ENCODE peak calls at places on chromosome 11, in six cellular contexts. G is K562, U is GM12878, C is GM12891, O is HepG2, L is H1. N is an unnamed sample.

GRCh38 chr11:35017528-35018342 is 101.3 kb downstream of the PDHX start:
- DNase-seq in G (no peak), U (no peak), C (no peak), O (peak; percentile 20), L (no peak), N (no peak)

GRCh38 chr11:4546876-4547275 is 1.9 kb downstream of the OR52M1 start:
- DNase-seq in G (no peak), U (no peak), C (no peak), O (no peak), L (no peak), N (no peak)

GRCh38 chr11:76656087-76656531 is 14.4 kb downstream of the LRRC32 start:
- DNase-seq in G (no peak), U (no peak), C (no peak), O (no peak), L (no peak), N (no peak)

GRCh38 chr11:111944651-111945051 is 7.5 kb downstream of the DIXDC1 start:
- DNase-seq in G (no peak), U (no peak), C (no peak), O (no peak), L (no peak), N (no peak)

GRCh38 chr11:128942807-128943430 is at the start of gene TP53AIP1:
- DNase-seq in G (no peak), U (no peak), C (no peak), O (no peak), L (no peak), N (no peak)

GRCh38 chr11:134386945-134387344 is 25.1 kb downstream of the B3GAT1 start:
- DNase-seq in G (no peak), U (no peak), C (no peak), O (no peak), L (no peak), N (no peak)

GRCh38 chr11:65150513-65151271 is 16.4 kb upstream of the SYVN1 start:
- DNase-seq in G (peak; percentile 68), U (peak; percentile 27), C (no peak), O (peak; percentile 40), L (no peak), N (no peak)

GRCh38 chr11:76459846-76460245 is 15.0 kb downstream of the EMSY start:
- DNase-seq in G (no peak), U (no peak), C (no peak), O (no peak), L (no peak), N (no peak)

GRCh38 chr11:33588056-33588455 is 112.6 kb downstream of the C11orf91 start:
- DNase-seq in G (no peak), U (no peak), C (no peak), O (no peak), L (no peak), N (no peak)

GRCh38 chr11:114746013-114746412 is 67.7 kb downstream of the NXPE2 start:
- DNase-seq in G (no peak), U (no peak), C (no peak), O (no peak), L (no peak), N (no peak)

GRCh38 chr11:117815262-117815803 is 9.2 kb downstream of the FXYD2 start:
- DNase-seq in G (no peak), U (peak; percentile 94), C (peak; percentile 56), O (no peak), L (no peak), N (peak; percentile 56)

GRCh38 chr11:117816846-117817212 is 7.7 kb downstream of the FXYD2 start:
- DNase-seq in G (no peak), U (no peak), C (no peak), O (no peak), L (no peak), N (no peak)

GRCh38 chr11:117814204-117814765 is 10.3 kb downstream of the FXYD2 start:
- DNase-seq in G (no peak), U (no peak), C (no peak), O (no peak), L (no peak), N (no peak)

GRCh38 chr11:117816151-117816741 is 8.3 kb downstream of the FXYD2 start:
- DNase-seq in G (no peak), U (no peak), C (no peak), O (peak; percentile 65), L (peak; percentile 39), N (no peak)

DNA sequence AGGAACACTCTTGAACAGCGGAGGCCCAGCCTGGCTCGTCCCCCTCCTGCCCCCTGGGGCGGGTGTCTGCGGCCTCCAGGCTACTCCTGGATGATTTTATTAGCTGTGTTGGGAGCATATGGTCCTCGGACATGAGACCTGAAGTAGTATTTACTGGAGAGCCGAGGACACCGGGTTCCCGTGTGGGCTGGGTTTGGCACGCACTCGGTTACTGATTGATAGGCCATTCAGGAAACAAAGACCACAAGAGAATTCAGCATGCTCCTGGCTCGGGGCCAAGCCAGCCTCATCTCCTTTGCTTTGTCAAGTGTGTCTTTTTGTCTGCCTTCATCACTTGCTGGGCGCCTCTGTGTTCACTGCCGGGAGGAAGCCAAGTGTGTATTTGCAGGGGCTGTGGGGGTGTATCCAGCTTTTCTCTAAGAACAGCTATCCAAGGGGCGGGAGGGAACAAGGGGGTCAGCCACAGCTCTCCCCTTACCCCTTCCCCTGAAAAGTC is 9.7 kb downstream of the FXYD2 start:
- DNase-seq in G (no peak), U (peak; percentile 96), C (no peak), O (peak; percentile 54), L (no peak), N (no peak)
- TF ChIP-seq POLR2AphosphoS5 in G (no peak), U (peak; percentile 64), C (no peak), O (no peak), L (no peak), N (no peak)

GRCh38 chr11:71459767-71460320 is 6.8 kb downstream of the NADSYN1 start:
- DNase-seq in G (no peak), U (no peak), C (no peak), O (no peak), L (no peak), N (no peak)

GRCh38 chr11:71463331-71464211 is 10.6 kb downstream of the NADSYN1 start:
- DNase-seq in G (no peak), U (no peak), C (no peak), O (no peak), L (no peak), N (no peak)

GRCh38 chr11:71459076-71459766 is 6.2 kb downstream of the NADSYN1 start:
- DNase-seq in G (no peak), U (no peak), C (no peak), O (no peak), L (no peak), N (no peak)

GRCh38 chr11:71462726-71463125 is 9.7 kb downstream of the NADSYN1 start:
- DNase-seq in G (no peak), U (no peak), C (no peak), O (no peak), L (no peak), N (no peak)

DNA sequence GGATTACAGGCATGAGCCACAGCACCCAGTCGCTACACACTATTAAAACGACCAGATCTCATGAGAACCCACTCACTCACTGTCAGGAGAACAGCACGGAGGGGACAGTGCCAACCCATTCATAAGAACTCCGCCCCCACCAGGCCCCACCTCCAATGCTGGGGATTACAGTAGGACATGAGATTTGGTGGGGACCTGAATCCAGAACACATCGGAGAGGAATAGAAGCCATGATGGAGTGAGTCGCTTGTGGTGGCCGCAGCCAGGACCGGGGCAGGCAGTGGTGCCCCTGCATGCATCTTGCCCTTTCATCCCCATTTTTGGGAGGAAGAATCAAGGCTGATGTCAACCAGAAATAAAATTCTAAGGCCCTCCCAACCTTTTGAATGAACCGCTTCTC is 8.7 kb downstream of the NADSYN1 start:
- DNase-seq in G (no peak), U (no peak), C (no peak), O (no peak), L (no peak), N (no peak)
- TF ChIP-seq TAF1 in G (no peak), U (no peak), C (no peak), O (no peak), L (no peak), N (no peak)

GRCh38 chr11:11056749-11057471 is 199.1 kb upstream of the ZBED5 start:
- DNase-seq in G (no peak), U (no peak), C (no peak), O (no peak), L (no peak), N (no peak)

GRCh38 chr11:11057472-11057854 is 199.6 kb upstream of the ZBED5 start:
- DNase-seq in G (no peak), U (no peak), C (no peak), O (no peak), L (no peak), N (no peak)

GRCh38 chr11:11056316-11056715 is 198.5 kb upstream of the ZBED5 start:
- DNase-seq in G (no peak), U (no peak), C (no peak), O (no peak), L (no peak), N (no peak)
- TF ChIP-seq POLR2A in G (no peak), U (no peak), C (no peak), O (no peak), L (no peak), N (no peak)

DNA sequence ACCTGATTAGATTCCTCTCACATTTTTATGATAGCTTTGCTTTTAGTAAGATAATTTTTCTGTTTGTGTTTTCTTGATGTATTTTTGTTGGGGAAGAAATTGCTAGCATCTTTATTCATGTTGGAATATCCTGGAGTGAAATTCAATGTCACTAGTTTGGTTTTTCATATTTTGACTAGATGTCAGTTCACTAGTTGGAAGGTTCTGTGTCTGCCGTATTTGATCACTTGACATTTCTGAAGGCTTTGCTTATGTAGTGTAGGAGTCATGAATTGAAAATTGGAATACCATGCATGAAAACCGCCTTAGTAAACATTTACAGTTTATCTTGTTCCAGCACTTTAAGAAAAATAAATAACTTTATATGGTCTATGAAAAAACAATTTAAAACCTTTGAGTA is 348.4 kb downstream of the AASDHPPT start:
- DNase-seq in G (no peak), U (no peak), C (no peak), O (no peak), L (no peak), N (no peak)
- TF ChIP-seq POLR2AphosphoS5 in G (no peak), U (no peak), C (no peak), O (no peak), L (no peak), N (no peak)